ENCODE peak calls at places on chromosomes 13 and 19, in four cellular contexts. One of them, this sample, is unnamed.

GRCh38 chr13:76943646-76944045 is 4.7 kb upstream of the ACOD1 start:
- DNase-seq in body of pancreas: no peak
- DNase-seq in lower lobe of right lung: no peak
- DNase-seq in B cell: no peak
- DNase-seq in this sample: no peak

GRCh38 chr13:27487776-27488175 is 37.4 kb upstream of the MTIF3 start:
- DNase-seq in body of pancreas: no peak
- DNase-seq in lower lobe of right lung: no peak
- DNase-seq in B cell: no peak
- DNase-seq in this sample: no peak

GRCh38 chr19:42389899-42390298 is at the start of gene CNFN:
- DNase-seq in body of pancreas: no peak
- DNase-seq in lower lobe of right lung: no peak
- DNase-seq in B cell: no peak
- DNase-seq in this sample: no peak

GRCh38 chr19:35124098-35125060 is 8.8 kb downstream of the FXYD3 start:
- DNase-seq in body of pancreas: peak; percentile 98
- DNase-seq in lower lobe of right lung: peak; percentile 92
- DNase-seq in B cell: peak; percentile 99
- DNase-seq in this sample: peak; percentile 94

GRCh38 chr13:49246850-49247721 is 639 bp upstream of the CDADC1 start:
- DNase-seq in body of pancreas: no peak
- DNase-seq in lower lobe of right lung: no peak
- DNase-seq in B cell: no peak
- DNase-seq in this sample: no peak

GRCh38 chr19:4556574-4557185 is 2.8 kb downstream of the SEMA6B start:
- DNase-seq in body of pancreas: no peak
- DNase-seq in lower lobe of right lung: no peak
- DNase-seq in B cell: peak; percentile 63
- DNase-seq in this sample: no peak

GRCh38 chr19:42125536-42125935 is 6.7 kb downstream of the POU2F2 start:
- DNase-seq in body of pancreas: no peak
- DNase-seq in lower lobe of right lung: no peak
- DNase-seq in B cell: no peak
- DNase-seq in this sample: no peak

GRCh38 chr19:58466089-58466759 is 656 bp upstream of the ZNF324 start:
- DNase-seq in body of pancreas: no peak
- DNase-seq in lower lobe of right lung: no peak
- DNase-seq in B cell: no peak
- DNase-seq in this sample: no peak

GRCh38 chr19:33333615-33334014 is 31.3 kb upstream of the CEBPA start:
- DNase-seq in body of pancreas: no peak
- DNase-seq in lower lobe of right lung: no peak
- DNase-seq in B cell: no peak
- DNase-seq in this sample: no peak

GRCh38 chr13:99063952-99064351 is 86.1 kb upstream of the DOCK9 start:
- DNase-seq in body of pancreas: no peak
- DNase-seq in lower lobe of right lung: no peak
- DNase-seq in B cell: no peak
- DNase-seq in this sample: no peak

GRCh38 chr13:113122571-113123225 is at the start of gene F10:
- DNase-seq in body of pancreas: peak; percentile 69
- DNase-seq in lower lobe of right lung: peak; percentile 48
- DNase-seq in B cell: no peak
- DNase-seq in this sample: no peak

GRCh38 chr19:3358919-3359849 is 7.2 kb upstream of the NFIC start:
- DNase-seq in body of pancreas: peak; percentile 79
- DNase-seq in lower lobe of right lung: peak; percentile 85
- DNase-seq in B cell: peak; percentile 97
- DNase-seq in this sample: peak; percentile 96

GRCh38 chr13:98427331-98427995 is 149.4 kb downstream of the STK24 start:
- DNase-seq in body of pancreas: no peak
- DNase-seq in lower lobe of right lung: peak; percentile 30
- DNase-seq in B cell: no peak
- DNase-seq in this sample: no peak

GRCh38 chr19:6732803-6733337 is 4.5 kb downstream of the GPR108 start:
- DNase-seq in body of pancreas: no peak
- DNase-seq in lower lobe of right lung: peak; percentile 33
- DNase-seq in B cell: no peak
- DNase-seq in this sample: no peak

GRCh38 chr19:44876930-44877530 is 14.0 kb upstream of the TOMM40 start:
- DNase-seq in body of pancreas: no peak
- DNase-seq in lower lobe of right lung: no peak
- DNase-seq in B cell: no peak
- DNase-seq in this sample: no peak

GRCh38 chr13:109784590-109785140 is 1.7 kb downstream of the IRS2 start:
- DNase-seq in body of pancreas: peak; percentile 74
- DNase-seq in lower lobe of right lung: peak; percentile 85
- DNase-seq in B cell: peak; percentile 87
- DNase-seq in this sample: peak; percentile 61

GRCh38 chr19:13861714-13862531 is 15.0 kb upstream of the NANOS3 start:
- DNase-seq in body of pancreas: peak; percentile 94
- DNase-seq in lower lobe of right lung: peak; percentile 95
- DNase-seq in B cell: peak; percentile 95
- DNase-seq in this sample: peak; percentile 94

GRCh38 chr13:51811920-51812328 is 8.0 kb upstream of the DHRS12 start:
- DNase-seq in body of pancreas: no peak
- DNase-seq in lower lobe of right lung: no peak
- DNase-seq in B cell: no peak
- DNase-seq in this sample: no peak

GRCh38 chr13:109256866-109257760 is 529.3 kb downstream of the IRS2 start:
- DNase-seq in body of pancreas: peak; percentile 40
- DNase-seq in lower lobe of right lung: no peak
- DNase-seq in B cell: no peak
- DNase-seq in this sample: no peak

GRCh38 chr19:10230155-10230903 is 802 bp downstream of the S1PR2 start:
- DNase-seq in body of pancreas: peak; percentile 48
- DNase-seq in lower lobe of right lung: peak; percentile 65
- DNase-seq in B cell: peak; percentile 81
- DNase-seq in this sample: peak; percentile 65

GRCh38 chr19:9848761-9849160 is 13.6 kb downstream of the PIN1 start:
- DNase-seq in body of pancreas: peak; percentile 40
- DNase-seq in lower lobe of right lung: no peak
- DNase-seq in B cell: no peak
- DNase-seq in this sample: no peak

GRCh38 chr13:27556109-27556508 is 64.2 kb downstream of the LNX2 start:
- DNase-seq in body of pancreas: no peak
- DNase-seq in lower lobe of right lung: no peak
- DNase-seq in B cell: no peak
- DNase-seq in this sample: no peak

GRCh38 chr19:15439078-15439799 is 10.5 kb downstream of the WIZ start:
- DNase-seq in body of pancreas: no peak
- DNase-seq in lower lobe of right lung: no peak
- DNase-seq in B cell: no peak
- DNase-seq in this sample: no peak

GRCh38 chr13:110444226-110444653 is 117.3 kb downstream of the RAB20 start:
- DNase-seq in body of pancreas: no peak
- DNase-seq in lower lobe of right lung: no peak
- DNase-seq in B cell: no peak
- DNase-seq in this sample: no peak

GRCh38 chr19:51346742-51347141 is 4.8 kb upstream of the VSIG10L start:
- DNase-seq in body of pancreas: no peak
- DNase-seq in lower lobe of right lung: no peak
- DNase-seq in B cell: no peak
- DNase-seq in this sample: no peak

DNA sequence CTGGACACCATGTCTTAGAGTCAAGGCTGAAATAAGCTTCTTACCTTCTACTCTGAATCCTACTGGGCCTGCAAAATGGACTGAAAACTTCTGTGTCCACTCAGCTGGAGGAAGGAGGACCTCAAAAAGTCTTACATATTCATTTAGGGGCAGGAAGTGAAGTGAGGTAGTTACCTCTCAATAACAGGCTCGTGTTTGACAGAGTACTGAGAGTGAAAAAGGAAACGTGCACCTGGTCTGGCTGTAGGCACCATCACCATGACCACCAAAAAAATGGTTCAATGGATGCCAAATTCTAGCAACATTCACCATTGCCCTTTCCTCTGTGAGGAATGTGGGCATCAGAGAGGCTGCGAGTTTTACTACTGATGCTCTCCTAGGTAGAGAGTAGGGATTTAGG is 176.2 kb downstream of the RFC3 start:
- DNase-seq in body of pancreas: no peak
- DNase-seq in lower lobe of right lung: no peak
- DNase-seq in B cell: no peak
- DNase-seq in this sample: no peak
- TF ChIP-seq CTCF in body of pancreas: no peak
- TF ChIP-seq CTCF in lower lobe of right lung: no peak
- TF ChIP-seq CTCF in B cell: no peak
- TF ChIP-seq CTCF in this sample: no peak

DNA sequence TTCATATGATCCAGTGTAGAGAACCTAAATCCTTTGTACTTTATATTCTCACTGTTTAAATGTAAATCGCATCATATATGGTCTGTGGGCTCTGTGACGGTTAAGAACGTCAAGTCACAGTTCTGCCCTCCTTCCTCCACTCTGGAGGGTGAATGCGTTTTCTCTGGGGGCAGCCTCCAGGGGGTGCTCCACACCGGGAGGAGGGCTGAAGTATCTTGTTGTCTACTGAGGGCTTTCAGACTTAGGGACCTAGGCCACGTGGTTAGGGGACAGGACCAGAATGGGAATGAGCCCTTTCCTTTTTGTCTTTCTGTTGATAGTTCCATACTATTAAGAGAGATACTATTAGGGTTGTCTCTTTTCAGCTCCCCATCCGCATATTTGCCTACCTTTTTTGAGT is 504.9 kb downstream of the FGF9 start:
- DNase-seq in body of pancreas: no peak
- DNase-seq in lower lobe of right lung: no peak
- DNase-seq in B cell: no peak
- DNase-seq in this sample: no peak
- TF ChIP-seq CTCF in body of pancreas: no peak
- TF ChIP-seq CTCF in lower lobe of right lung: no peak
- TF ChIP-seq CTCF in B cell: no peak
- TF ChIP-seq CTCF in this sample: no peak

DNA sequence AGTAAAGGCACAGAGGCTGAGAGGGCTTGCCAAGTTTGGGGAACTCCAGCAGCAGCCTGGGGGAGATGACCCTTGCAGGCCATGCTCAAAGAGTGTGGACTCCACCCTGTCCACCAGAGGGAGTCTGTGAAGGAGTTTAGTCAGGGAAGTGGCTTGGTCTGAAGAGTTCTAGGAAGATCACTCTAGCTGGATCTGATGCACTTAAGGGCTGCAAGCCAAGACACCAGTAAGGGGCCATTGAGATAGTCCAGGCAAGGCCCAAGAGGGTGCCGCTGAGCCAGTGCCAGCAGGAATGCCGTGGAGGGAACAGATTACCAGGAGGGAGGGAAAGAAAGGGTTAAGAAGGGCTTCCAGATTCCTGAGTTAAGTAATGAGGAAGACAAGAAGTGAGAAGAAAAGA is 68.7 kb downstream of the ZAR1L start:
- DNase-seq in body of pancreas: peak; percentile 51
- DNase-seq in lower lobe of right lung: peak; percentile 57
- DNase-seq in B cell: no peak
- DNase-seq in this sample: peak; percentile 70
- TF ChIP-seq CTCF in body of pancreas: peak; percentile 48
- TF ChIP-seq CTCF in lower lobe of right lung: peak; percentile 82
- TF ChIP-seq CTCF in B cell: peak; percentile 58
- TF ChIP-seq CTCF in this sample: peak; percentile 42

GRCh38 chr13:24272452-24273161 is 36.8 kb upstream of the C1QTNF9 start:
- DNase-seq in body of pancreas: no peak
- DNase-seq in lower lobe of right lung: peak; percentile 74
- DNase-seq in B cell: no peak
- DNase-seq in this sample: no peak

GRCh38 chr13:24269803-24270202 is 39.6 kb upstream of the C1QTNF9 start:
- DNase-seq in body of pancreas: no peak
- DNase-seq in lower lobe of right lung: no peak
- DNase-seq in B cell: no peak
- DNase-seq in this sample: no peak

GRCh38 chr13:24271231-24271610 is 38.2 kb upstream of the C1QTNF9 start:
- DNase-seq in body of pancreas: no peak
- DNase-seq in lower lobe of right lung: no peak
- DNase-seq in B cell: no peak
- DNase-seq in this sample: no peak

GRCh38 chr13:24270639-24271131 is 38.7 kb upstream of the C1QTNF9 start:
- DNase-seq in body of pancreas: peak; percentile 72
- DNase-seq in lower lobe of right lung: peak; percentile 83
- DNase-seq in B cell: peak; percentile 47
- DNase-seq in this sample: peak; percentile 60

GRCh38 chr13:24271611-24272451 is 37.5 kb upstream of the C1QTNF9 start:
- DNase-seq in body of pancreas: peak; percentile 91
- DNase-seq in lower lobe of right lung: peak; percentile 79
- DNase-seq in B cell: peak; percentile 56
- DNase-seq in this sample: peak; percentile 65
- TF ChIP-seq CTCF in body of pancreas: no peak
- TF ChIP-seq CTCF in lower lobe of right lung: no peak
- TF ChIP-seq CTCF in B cell: no peak
- TF ChIP-seq CTCF in this sample: no peak

GRCh38 chr19:40530091-40530901 is 46.4 kb upstream of the SHKBP1 start:
- DNase-seq in body of pancreas: no peak
- DNase-seq in lower lobe of right lung: no peak
- DNase-seq in B cell: peak; percentile 78
- DNase-seq in this sample: peak; percentile 73
- TF ChIP-seq CTCF in body of pancreas: no peak
- TF ChIP-seq CTCF in lower lobe of right lung: no peak
- TF ChIP-seq CTCF in B cell: no peak
- TF ChIP-seq CTCF in this sample: no peak

DNA sequence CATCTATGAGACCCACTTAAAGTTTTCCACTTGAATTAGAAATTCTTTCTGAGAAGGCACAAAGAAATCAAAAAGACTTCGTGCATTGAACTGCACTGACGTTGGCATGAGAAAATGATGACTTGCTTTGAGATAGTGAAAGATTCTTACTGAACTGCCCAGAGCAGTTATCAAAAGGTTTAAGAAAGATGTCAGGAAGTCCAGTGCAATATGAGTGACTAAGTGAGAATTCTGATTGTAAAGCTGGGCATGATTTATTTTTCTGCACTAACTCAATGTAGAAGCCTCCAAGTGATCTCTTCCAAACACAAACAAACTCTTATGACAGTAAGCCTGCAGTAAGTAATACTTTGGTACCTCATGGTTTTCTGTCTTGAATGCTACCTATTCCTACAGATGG is 52.1 kb downstream of the SERTM1 start:
- DNase-seq in body of pancreas: no peak
- DNase-seq in lower lobe of right lung: no peak
- DNase-seq in B cell: no peak
- DNase-seq in this sample: no peak
- TF ChIP-seq CTCF in body of pancreas: no peak
- TF ChIP-seq CTCF in lower lobe of right lung: no peak
- TF ChIP-seq CTCF in B cell: no peak
- TF ChIP-seq CTCF in this sample: no peak

This sample was measured in GM20000.